ENCODE peak calls at places on chromosome 17, in four cellular contexts. One of them, this sample, is unnamed.
A peak's percentile ranks its signal among the peaks of the same experiment; 100 is the strongest.

GRCh38 chr17:34614698-34615097 is 35.3 kb downstream of the TMEM132E start:
- DNase-seq in GM23248: no peak
- DNase-seq in heart left ventricle: no peak
- DNase-seq in CD8-positive, alpha-beta T cell: no peak
- DNase-seq in this sample: no peak

GRCh38 chr17:58577696-58578095 is 63.3 kb upstream of the MTMR4 start:
- DNase-seq in GM23248: peak; percentile 81
- DNase-seq in heart left ventricle: peak; percentile 30
- DNase-seq in CD8-positive, alpha-beta T cell: peak; percentile 51
- DNase-seq in this sample: no peak

GRCh38 chr17:80477647-80478478 is 1.5 kb upstream of the NPTX1 start:
- DNase-seq in GM23248: peak; percentile 83
- DNase-seq in heart left ventricle: no peak
- DNase-seq in CD8-positive, alpha-beta T cell: peak; percentile 38
- DNase-seq in this sample: no peak

GRCh38 chr17:8392674-8393469 is 4.8 kb downstream of the RNF222 start:
- DNase-seq in GM23248: no peak
- DNase-seq in heart left ventricle: no peak
- DNase-seq in CD8-positive, alpha-beta T cell: no peak
- DNase-seq in this sample: no peak

GRCh38 chr17:78357177-78357586 is 2.7 kb downstream of the SOCS3 start:
- DNase-seq in GM23248: peak; percentile 79
- DNase-seq in heart left ventricle: peak; percentile 65
- DNase-seq in CD8-positive, alpha-beta T cell: no peak
- DNase-seq in this sample: peak; percentile 14

GRCh38 chr17:78142113-78142861 is 3.9 kb upstream of the C17orf99 start:
- DNase-seq in GM23248: peak; percentile 71
- DNase-seq in heart left ventricle: no peak
- DNase-seq in CD8-positive, alpha-beta T cell: no peak
- DNase-seq in this sample: no peak

GRCh38 chr17:29060475-29060874 is 17.5 kb downstream of the PIPOX start:
- DNase-seq in GM23248: no peak
- DNase-seq in heart left ventricle: no peak
- DNase-seq in CD8-positive, alpha-beta T cell: no peak
- DNase-seq in this sample: peak; percentile 22

GRCh38 chr17:9343513-9343912 is 232.1 kb downstream of the STX8 start:
- DNase-seq in GM23248: no peak
- DNase-seq in heart left ventricle: no peak
- DNase-seq in CD8-positive, alpha-beta T cell: no peak
- DNase-seq in this sample: no peak

GRCh38 chr17:73592531-73592961 is 51.7 kb downstream of the SDK2 start:
- DNase-seq in GM23248: no peak
- DNase-seq in heart left ventricle: no peak
- DNase-seq in CD8-positive, alpha-beta T cell: peak; percentile 23
- DNase-seq in this sample: no peak

GRCh38 chr17:2853722-2854580 is 57.7 kb downstream of the RAP1GAP2 start:
- DNase-seq in GM23248: peak; percentile 63
- DNase-seq in heart left ventricle: peak; percentile 35
- DNase-seq in CD8-positive, alpha-beta T cell: peak; percentile 14
- DNase-seq in this sample: no peak

GRCh38 chr17:6843241-6843890 is 11.8 kb upstream of the TEKT1 start:
- DNase-seq in GM23248: peak; percentile 75
- DNase-seq in heart left ventricle: no peak
- DNase-seq in CD8-positive, alpha-beta T cell: no peak
- DNase-seq in this sample: no peak

GRCh38 chr17:50055426-50056216 is at the start of gene ITGA3:
- DNase-seq in GM23248: peak; percentile 96
- DNase-seq in heart left ventricle: peak; percentile 79
- DNase-seq in CD8-positive, alpha-beta T cell: peak; percentile 64
- DNase-seq in this sample: no peak

GRCh38 chr17:57519800-57520199 is 225.3 kb downstream of the CCDC182 start:
- DNase-seq in GM23248: no peak
- DNase-seq in heart left ventricle: no peak
- DNase-seq in CD8-positive, alpha-beta T cell: no peak
- DNase-seq in this sample: no peak

GRCh38 chr17:57519199-57519598 is 225.9 kb downstream of the CCDC182 start:
- DNase-seq in GM23248: peak; percentile 64
- DNase-seq in heart left ventricle: no peak
- DNase-seq in CD8-positive, alpha-beta T cell: no peak
- DNase-seq in this sample: no peak

GRCh38 chr17:57523926-57524634 is 221.0 kb downstream of the CCDC182 start:
- DNase-seq in GM23248: peak; percentile 62
- DNase-seq in heart left ventricle: peak; percentile 77
- DNase-seq in CD8-positive, alpha-beta T cell: no peak
- DNase-seq in this sample: no peak

GRCh38 chr17:57522436-57523005 is 222.6 kb downstream of the CCDC182 start:
- DNase-seq in GM23248: no peak
- DNase-seq in heart left ventricle: no peak
- DNase-seq in CD8-positive, alpha-beta T cell: no peak
- DNase-seq in this sample: no peak

DNA sequence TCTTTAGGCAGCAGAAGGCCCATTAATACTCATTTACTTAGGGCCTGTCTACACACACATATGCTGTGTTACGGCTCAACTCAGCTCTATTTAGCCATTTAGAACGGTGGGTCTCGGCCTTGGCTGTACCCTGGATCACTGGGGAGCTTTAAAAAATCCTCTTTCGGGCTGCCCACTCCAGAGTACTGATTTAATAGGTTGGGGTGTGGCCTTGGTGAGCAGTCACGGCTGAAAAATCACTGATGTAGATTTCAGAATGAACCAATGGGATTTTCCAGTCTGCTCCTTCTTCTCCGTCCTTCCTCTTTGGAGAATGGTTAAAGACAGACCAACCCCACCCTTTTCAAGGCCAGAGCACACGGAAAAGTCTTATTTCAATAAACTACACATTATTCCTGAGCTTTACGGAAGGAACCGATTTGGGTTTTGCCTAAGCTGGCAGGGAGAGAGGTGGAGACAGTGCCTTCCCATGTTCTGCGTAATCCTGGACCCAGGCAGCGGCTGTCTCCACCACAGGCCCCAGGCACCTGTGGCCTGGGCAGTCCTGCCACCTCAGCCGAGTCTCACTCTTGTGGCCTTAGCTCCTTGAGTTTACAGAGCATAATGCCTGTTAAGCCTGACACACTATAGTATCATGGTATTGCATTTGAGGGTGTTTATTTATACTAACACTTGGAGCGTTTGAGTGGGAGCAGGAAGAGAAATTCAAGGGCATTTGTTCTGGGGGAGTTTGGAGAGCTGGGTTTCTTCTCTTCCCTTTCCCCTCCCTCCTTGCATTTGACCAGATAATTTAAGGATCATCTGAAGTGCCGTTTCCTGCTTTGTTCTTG is 223.3 kb downstream of the CCDC182 start:
- DNase-seq in GM23248: no peak
- DNase-seq in heart left ventricle: no peak
- DNase-seq in CD8-positive, alpha-beta T cell: no peak
- DNase-seq in this sample: no peak
- H3K27ac ChIP-seq in GM23248: no peak overlapping the region
- H3K27ac ChIP-seq in heart left ventricle: peak overlapping the region; percentile 37
- H3K27ac ChIP-seq in CD8-positive, alpha-beta T cell: no peak overlapping the region
- H3K27ac ChIP-seq in this sample: peak overlapping the region; percentile 32

DNA sequence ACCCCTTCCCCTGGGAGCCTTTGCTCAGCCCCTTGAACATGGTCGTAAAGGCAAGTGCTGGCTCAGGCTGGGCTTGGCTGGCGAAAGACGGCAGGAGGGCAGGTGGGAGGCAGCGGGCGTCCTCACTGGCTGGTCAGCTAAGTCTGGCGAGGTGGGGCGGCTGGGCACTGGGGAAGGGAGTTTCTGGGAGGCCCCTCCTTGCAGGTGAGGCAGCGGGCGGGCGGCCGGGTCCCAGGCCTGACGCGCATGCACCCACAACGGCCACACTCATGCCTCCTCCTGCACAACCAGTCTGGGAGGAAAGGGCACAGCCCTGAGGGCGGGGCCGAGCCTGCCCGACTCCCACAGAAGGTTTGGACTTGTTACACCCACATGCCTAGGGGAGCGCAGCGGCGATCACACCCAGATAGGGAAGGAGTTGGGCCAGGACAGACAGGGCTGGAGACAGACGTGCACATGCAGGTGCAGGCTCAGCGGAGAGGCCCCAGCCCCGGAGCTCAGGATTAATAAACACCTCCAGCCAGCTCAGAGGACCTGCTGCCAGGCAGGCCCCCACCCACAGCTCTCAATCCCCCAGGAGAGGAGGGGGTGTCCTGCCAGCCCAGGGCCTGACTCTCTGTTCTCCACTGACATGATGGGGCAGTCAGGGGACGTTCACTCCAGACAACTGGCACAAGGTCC is at the start of gene EVPL:
- DNase-seq in GM23248: no peak
- DNase-seq in heart left ventricle: no peak
- DNase-seq in CD8-positive, alpha-beta T cell: no peak
- DNase-seq in this sample: no peak
- H3K27ac ChIP-seq in GM23248: no peak within 1 kb of the TSS
- H3K27ac ChIP-seq in heart left ventricle: no peak within 1 kb of the TSS
- H3K27ac ChIP-seq in CD8-positive, alpha-beta T cell: no peak within 1 kb of the TSS
- H3K27ac ChIP-seq in this sample: no peak within 1 kb of the TSS

GRCh38 chr17:68707032-68707431 is 105.9 kb upstream of the FAM20A start:
- DNase-seq in GM23248: peak; percentile 95
- DNase-seq in heart left ventricle: peak; percentile 17
- DNase-seq in CD8-positive, alpha-beta T cell: no peak
- DNase-seq in this sample: no peak

GRCh38 chr17:68710976-68711375 is 109.8 kb upstream of the FAM20A start:
- DNase-seq in GM23248: peak; percentile 4
- DNase-seq in heart left ventricle: no peak
- DNase-seq in CD8-positive, alpha-beta T cell: no peak
- DNase-seq in this sample: no peak

GRCh38 chr17:68709995-68710780 is 109.0 kb upstream of the FAM20A start:
- DNase-seq in GM23248: peak; percentile 73
- DNase-seq in heart left ventricle: no peak
- DNase-seq in CD8-positive, alpha-beta T cell: no peak
- DNase-seq in this sample: no peak

GRCh38 chr17:68709461-68709860 is 108.3 kb upstream of the FAM20A start:
- DNase-seq in GM23248: peak; percentile 22
- DNase-seq in heart left ventricle: no peak
- DNase-seq in CD8-positive, alpha-beta T cell: no peak
- DNase-seq in this sample: no peak

DNA sequence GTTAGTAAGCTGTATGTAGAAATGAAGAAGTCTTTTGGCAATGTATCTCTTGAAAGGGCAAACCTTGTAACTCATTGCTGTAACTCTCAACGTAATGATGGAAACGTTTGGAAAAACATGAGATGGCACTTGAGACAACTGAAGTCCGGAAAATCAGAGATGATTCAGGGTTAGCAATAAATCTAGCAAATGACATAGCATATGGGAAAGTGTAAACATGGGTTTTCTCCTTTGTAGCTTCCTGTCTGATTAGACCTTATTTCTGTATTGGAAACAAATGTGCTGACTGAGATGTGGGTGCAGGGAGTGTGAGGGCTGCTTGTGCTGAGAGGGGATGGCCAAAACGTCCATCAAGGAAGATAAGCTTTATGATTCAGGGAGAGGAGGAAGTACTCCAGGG is 110.7 kb upstream of the FAM20A start:
- DNase-seq in GM23248: peak; percentile 26
- DNase-seq in heart left ventricle: no peak
- DNase-seq in CD8-positive, alpha-beta T cell: no peak
- DNase-seq in this sample: no peak
- H3K27ac ChIP-seq in GM23248: no peak overlapping the region
- H3K27ac ChIP-seq in heart left ventricle: no peak overlapping the region
- H3K27ac ChIP-seq in CD8-positive, alpha-beta T cell: no peak overlapping the region
- H3K27ac ChIP-seq in this sample: no peak overlapping the region

DNA sequence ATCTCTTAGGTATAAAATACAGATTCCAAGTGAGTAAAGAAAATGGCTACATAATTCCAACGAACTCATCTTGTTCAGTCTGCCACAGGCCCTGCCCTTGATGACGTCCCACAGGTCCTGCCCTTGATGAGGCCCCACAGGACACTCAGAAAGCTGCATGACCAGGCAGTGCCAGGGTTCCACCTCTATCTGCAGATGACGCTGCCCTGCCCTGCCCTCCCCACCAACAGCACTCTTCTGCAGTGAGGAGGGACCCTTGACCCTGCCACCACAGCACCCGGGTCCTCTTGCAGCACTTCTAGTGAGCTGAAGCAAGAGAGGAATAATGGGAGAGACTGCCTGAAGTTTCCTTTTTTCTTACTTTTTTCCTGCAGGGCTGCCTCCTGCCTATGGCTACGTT is 118.4 kb downstream of the VPS53 start:
- DNase-seq in GM23248: peak; percentile 60
- DNase-seq in heart left ventricle: no peak
- DNase-seq in CD8-positive, alpha-beta T cell: no peak
- DNase-seq in this sample: no peak
- H3K27ac ChIP-seq in GM23248: peak overlapping the region; percentile 92
- H3K27ac ChIP-seq in heart left ventricle: peak overlapping the region; percentile 16
- H3K27ac ChIP-seq in CD8-positive, alpha-beta T cell: no peak overlapping the region
- H3K27ac ChIP-seq in this sample: no peak overlapping the region

DNA sequence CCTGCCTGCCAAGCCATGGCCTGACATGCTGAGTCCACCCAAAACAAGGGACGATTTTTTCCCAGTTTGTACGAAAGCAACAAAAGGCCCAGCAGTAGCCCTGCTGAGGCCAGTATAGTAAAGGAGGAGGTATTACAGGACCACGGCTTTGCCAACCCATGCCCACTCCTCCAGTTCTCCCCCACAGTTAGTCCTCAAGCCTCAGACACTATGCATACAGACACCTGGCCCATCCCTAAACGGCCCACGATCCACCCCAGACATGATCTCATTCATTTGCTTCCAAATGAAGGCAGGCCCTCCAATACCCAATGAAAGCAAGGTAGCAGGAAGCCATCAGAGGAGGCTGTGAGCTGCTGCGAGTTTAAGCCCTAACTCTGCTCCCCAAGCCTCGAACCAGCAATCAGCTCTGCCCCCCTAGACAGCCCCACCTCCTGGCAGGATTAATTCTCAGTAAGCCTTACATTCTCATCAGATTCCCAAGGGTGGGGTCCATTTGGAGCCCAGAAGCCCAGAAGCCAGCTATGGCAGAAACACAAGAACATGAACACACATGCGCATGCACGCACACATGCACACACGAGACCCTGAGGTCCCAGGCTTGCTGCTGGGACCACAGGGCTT is 4.9 kb downstream of the HDAC5 start:
- DNase-seq in GM23248: no peak
- DNase-seq in heart left ventricle: no peak
- DNase-seq in CD8-positive, alpha-beta T cell: no peak
- DNase-seq in this sample: no peak
- H3K27ac ChIP-seq in GM23248: no peak overlapping the region
- H3K27ac ChIP-seq in heart left ventricle: no peak overlapping the region
- H3K27ac ChIP-seq in CD8-positive, alpha-beta T cell: no peak overlapping the region
- H3K27ac ChIP-seq in this sample: no peak overlapping the region

GRCh38 chr17:39014044-39014794 is 47.0 kb upstream of the FBXO47 start:
- DNase-seq in GM23248: peak; percentile 84
- DNase-seq in heart left ventricle: no peak
- DNase-seq in CD8-positive, alpha-beta T cell: no peak
- DNase-seq in this sample: no peak
- H3K27ac ChIP-seq in GM23248: peak overlapping the region; percentile 73
- H3K27ac ChIP-seq in heart left ventricle: peak overlapping the region; percentile 65
- H3K27ac ChIP-seq in CD8-positive, alpha-beta T cell: no peak overlapping the region
- H3K27ac ChIP-seq in this sample: no peak overlapping the region

DNA sequence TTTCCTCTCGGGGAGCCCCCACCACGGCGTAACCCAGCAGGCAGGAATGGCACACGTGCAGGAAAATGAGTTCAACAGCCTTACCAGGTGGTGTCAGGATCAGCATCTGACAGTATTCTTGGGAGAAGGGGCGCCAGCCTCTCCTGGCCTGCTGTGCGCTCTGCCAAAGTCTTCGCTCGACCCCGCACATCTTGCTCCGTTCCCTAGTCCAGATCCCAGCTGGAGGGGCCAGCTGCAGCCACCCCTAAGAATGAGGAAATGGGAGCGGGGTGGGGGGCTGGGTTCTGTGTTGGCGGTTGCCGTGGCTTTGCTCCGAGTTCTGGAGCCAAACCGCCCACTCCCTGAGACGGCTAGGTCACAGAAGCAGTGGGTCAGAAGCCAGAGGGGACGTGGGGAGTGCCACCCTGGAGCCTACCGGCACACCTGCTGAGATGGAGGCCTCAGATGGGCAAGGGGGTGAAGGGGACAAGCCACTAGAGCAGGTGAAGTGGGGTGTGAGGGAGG is at the start of gene CHCT1:
- DNase-seq in GM23248: no peak
- DNase-seq in heart left ventricle: peak; percentile 13
- DNase-seq in CD8-positive, alpha-beta T cell: no peak
- DNase-seq in this sample: no peak
- H3K27ac ChIP-seq in GM23248: no peak within 1 kb of the TSS
- H3K27ac ChIP-seq in heart left ventricle: peak within 1 kb of the TSS; percentile 11
- H3K27ac ChIP-seq in CD8-positive, alpha-beta T cell: peak within 1 kb of the TSS; percentile 24
- H3K27ac ChIP-seq in this sample: peak within 1 kb of the TSS; percentile 62

This sample was measured in caudate nucleus.